ENCODE peak calls at places on chromosomes 13 and 19, in ten cellular contexts. One of them, this sample, is unnamed.

GRCh38 chr13:32229443-32229842 is 85.7 kb downstream of the ZAR1L start:
- DNase-seq in CD4-positive, CD25-positive, alpha-beta regulatory T cell: no peak
- DNase-seq in hepatocyte: no peak
- DNase-seq in upper lobe of right lung: no peak
- DNase-seq in thoracic aorta: no peak
- DNase-seq in substantia nigra: no peak
- DNase-seq in right lobe of liver: no peak
- DNase-seq in ascending aorta: no peak
- DNase-seq in tibial artery: no peak
- DNase-seq in GM23338: no peak
- DNase-seq in this sample: no peak

GRCh38 chr13:36084131-36084530 is 47.1 kb downstream of the DCLK1 start:
- DNase-seq in CD4-positive, CD25-positive, alpha-beta regulatory T cell: no peak
- DNase-seq in thoracic aorta: no peak
- DNase-seq in upper lobe of right lung: no peak
- DNase-seq in tibial artery: no peak
- DNase-seq in hepatocyte: no peak
- DNase-seq in ascending aorta: no peak
- DNase-seq in substantia nigra: no peak
- DNase-seq in GM23338: no peak
- DNase-seq in right lobe of liver: no peak
- DNase-seq in this sample: no peak

GRCh38 chr13:65260938-65261880 is 1968.9 kb downstream of the PCDH9 start:
- DNase-seq in upper lobe of right lung: no peak
- DNase-seq in substantia nigra: no peak
- DNase-seq in tibial artery: no peak
- DNase-seq in CD4-positive, CD25-positive, alpha-beta regulatory T cell: no peak
- DNase-seq in right lobe of liver: no peak
- DNase-seq in thoracic aorta: no peak
- DNase-seq in ascending aorta: no peak
- DNase-seq in GM23338: no peak
- DNase-seq in hepatocyte: no peak
- DNase-seq in this sample: no peak

GRCh38 chr19:47310819-47311218 is 1.2 kb downstream of the C5AR1 start:
- DNase-seq in CD4-positive, CD25-positive, alpha-beta regulatory T cell: no peak
- DNase-seq in hepatocyte: peak
- DNase-seq in substantia nigra: no peak
- DNase-seq in tibial artery: peak
- DNase-seq in upper lobe of right lung: peak
- DNase-seq in right lobe of liver: peak
- DNase-seq in GM23338: no peak
- DNase-seq in thoracic aorta: no peak
- DNase-seq in ascending aorta: no peak
- DNase-seq in this sample: no peak

GRCh38 chr19:41894350-41894749 is 11.4 kb downstream of the ARHGEF1 start:
- DNase-seq in ascending aorta: no peak
- DNase-seq in substantia nigra: no peak
- DNase-seq in thoracic aorta: no peak
- DNase-seq in tibial artery: no peak
- DNase-seq in upper lobe of right lung: no peak
- DNase-seq in right lobe of liver: no peak
- DNase-seq in GM23338: no peak
- DNase-seq in hepatocyte: no peak
- DNase-seq in CD4-positive, CD25-positive, alpha-beta regulatory T cell: no peak
- DNase-seq in this sample: no peak

GRCh38 chr13:101545521-101545920 is 93.0 kb downstream of the ITGBL1 start:
- DNase-seq in thoracic aorta: no peak
- DNase-seq in hepatocyte: no peak
- DNase-seq in upper lobe of right lung: no peak
- DNase-seq in substantia nigra: no peak
- DNase-seq in ascending aorta: peak
- DNase-seq in right lobe of liver: no peak
- DNase-seq in tibial artery: no peak
- DNase-seq in CD4-positive, CD25-positive, alpha-beta regulatory T cell: no peak
- DNase-seq in GM23338: no peak
- DNase-seq in this sample: no peak

GRCh38 chr13:113897161-113897560 is 33.3 kb upstream of the GAS6 start:
- DNase-seq in hepatocyte: no peak
- DNase-seq in right lobe of liver: no peak
- DNase-seq in CD4-positive, CD25-positive, alpha-beta regulatory T cell: no peak
- DNase-seq in ascending aorta: peak
- DNase-seq in thoracic aorta: no peak
- DNase-seq in GM23338: no peak
- DNase-seq in tibial artery: no peak
- DNase-seq in substantia nigra: no peak
- DNase-seq in upper lobe of right lung: no peak
- DNase-seq in this sample: no peak

GRCh38 chr19:32196690-32197420 is 148.6 kb upstream of the ZNF507 start:
- DNase-seq in upper lobe of right lung: no peak
- DNase-seq in ascending aorta: no peak
- DNase-seq in substantia nigra: no peak
- DNase-seq in CD4-positive, CD25-positive, alpha-beta regulatory T cell: no peak
- DNase-seq in right lobe of liver: no peak
- DNase-seq in tibial artery: no peak
- DNase-seq in GM23338: no peak
- DNase-seq in hepatocyte: no peak
- DNase-seq in thoracic aorta: no peak
- DNase-seq in this sample: no peak

GRCh38 chr19:18340237-18340989 is at the start of gene PGPEP1:
- DNase-seq in right lobe of liver: peak
- DNase-seq in hepatocyte: peak
- DNase-seq in thoracic aorta: no peak
- DNase-seq in substantia nigra: peak
- DNase-seq in tibial artery: peak
- DNase-seq in upper lobe of right lung: peak
- DNase-seq in CD4-positive, CD25-positive, alpha-beta regulatory T cell: peak
- DNase-seq in GM23338: peak
- DNase-seq in ascending aorta: peak
- DNase-seq in this sample: peak

GRCh38 chr13:20570540-20570939 is 3.6 kb downstream of the IFT88 start:
- DNase-seq in right lobe of liver: no peak
- DNase-seq in CD4-positive, CD25-positive, alpha-beta regulatory T cell: no peak
- DNase-seq in tibial artery: no peak
- DNase-seq in ascending aorta: no peak
- DNase-seq in thoracic aorta: no peak
- DNase-seq in hepatocyte: no peak
- DNase-seq in substantia nigra: no peak
- DNase-seq in upper lobe of right lung: no peak
- DNase-seq in GM23338: no peak
- DNase-seq in this sample: no peak

GRCh38 chr13:20049558-20050473 is 91.3 kb downstream of the ZMYM2 start:
- DNase-seq in tibial artery: no peak
- DNase-seq in substantia nigra: no peak
- DNase-seq in upper lobe of right lung: no peak
- DNase-seq in ascending aorta: no peak
- DNase-seq in CD4-positive, CD25-positive, alpha-beta regulatory T cell: peak
- DNase-seq in thoracic aorta: no peak
- DNase-seq in GM23338: peak
- DNase-seq in hepatocyte: no peak
- DNase-seq in right lobe of liver: no peak
- DNase-seq in this sample: no peak

GRCh38 chr13:49587311-49587847 is 2.0 kb upstream of the RCBTB1 start:
- DNase-seq in thoracic aorta: no peak
- DNase-seq in hepatocyte: no peak
- DNase-seq in tibial artery: no peak
- DNase-seq in GM23338: no peak
- DNase-seq in substantia nigra: no peak
- DNase-seq in CD4-positive, CD25-positive, alpha-beta regulatory T cell: no peak
- DNase-seq in right lobe of liver: no peak
- DNase-seq in ascending aorta: no peak
- DNase-seq in upper lobe of right lung: no peak
- DNase-seq in this sample: no peak

GRCh38 chr19:33418871-33419762 is 45.6 kb downstream of the CEBPG start:
- DNase-seq in CD4-positive, CD25-positive, alpha-beta regulatory T cell: no peak
- DNase-seq in thoracic aorta: no peak
- DNase-seq in hepatocyte: no peak
- DNase-seq in GM23338: no peak
- DNase-seq in upper lobe of right lung: no peak
- DNase-seq in ascending aorta: no peak
- DNase-seq in right lobe of liver: no peak
- DNase-seq in tibial artery: no peak
- DNase-seq in substantia nigra: no peak
- DNase-seq in this sample: no peak
- H3K27ac ChIP-seq in CD4-positive, CD25-positive, alpha-beta regulatory T cell: no peak
- H3K27ac ChIP-seq in thoracic aorta: no peak
- H3K27ac ChIP-seq in hepatocyte: no peak
- H3K27ac ChIP-seq in GM23338: no peak
- H3K27ac ChIP-seq in upper lobe of right lung: no peak
- H3K27ac ChIP-seq in ascending aorta: no peak
- H3K27ac ChIP-seq in right lobe of liver: no peak
- H3K27ac ChIP-seq in tibial artery: no peak
- H3K27ac ChIP-seq in substantia nigra: no peak
- H3K27ac ChIP-seq in this sample: no peak

GRCh38 chr19:16504271-16504670 is 8.1 kb downstream of the C19orf44 start:
- DNase-seq in right lobe of liver: no peak
- DNase-seq in thoracic aorta: no peak
- DNase-seq in substantia nigra: no peak
- DNase-seq in upper lobe of right lung: no peak
- DNase-seq in tibial artery: no peak
- DNase-seq in hepatocyte: no peak
- DNase-seq in ascending aorta: no peak
- DNase-seq in CD4-positive, CD25-positive, alpha-beta regulatory T cell: no peak
- DNase-seq in GM23338: no peak
- DNase-seq in this sample: no peak

GRCh38 chr19:16506961-16507360 is 10.8 kb downstream of the C19orf44 start:
- DNase-seq in GM23338: no peak
- DNase-seq in hepatocyte: no peak
- DNase-seq in upper lobe of right lung: no peak
- DNase-seq in ascending aorta: no peak
- DNase-seq in CD4-positive, CD25-positive, alpha-beta regulatory T cell: no peak
- DNase-seq in thoracic aorta: no peak
- DNase-seq in substantia nigra: no peak
- DNase-seq in right lobe of liver: no peak
- DNase-seq in tibial artery: no peak
- DNase-seq in this sample: no peak

GRCh38 chr19:16514383-16515019 is 18.3 kb downstream of the C19orf44 start:
- DNase-seq in substantia nigra: no peak
- DNase-seq in upper lobe of right lung: no peak
- DNase-seq in CD4-positive, CD25-positive, alpha-beta regulatory T cell: no peak
- DNase-seq in ascending aorta: no peak
- DNase-seq in GM23338: peak
- DNase-seq in tibial artery: no peak
- DNase-seq in right lobe of liver: no peak
- DNase-seq in thoracic aorta: no peak
- DNase-seq in hepatocyte: no peak
- DNase-seq in this sample: no peak

GRCh38 chr19:16509141-16510061 is 13.2 kb downstream of the C19orf44 start:
- DNase-seq in right lobe of liver: no peak
- DNase-seq in CD4-positive, CD25-positive, alpha-beta regulatory T cell: no peak
- DNase-seq in hepatocyte: no peak
- DNase-seq in thoracic aorta: no peak
- DNase-seq in ascending aorta: no peak
- DNase-seq in GM23338: no peak
- DNase-seq in substantia nigra: peak
- DNase-seq in upper lobe of right lung: no peak
- DNase-seq in tibial artery: peak
- DNase-seq in this sample: peak

DNA sequence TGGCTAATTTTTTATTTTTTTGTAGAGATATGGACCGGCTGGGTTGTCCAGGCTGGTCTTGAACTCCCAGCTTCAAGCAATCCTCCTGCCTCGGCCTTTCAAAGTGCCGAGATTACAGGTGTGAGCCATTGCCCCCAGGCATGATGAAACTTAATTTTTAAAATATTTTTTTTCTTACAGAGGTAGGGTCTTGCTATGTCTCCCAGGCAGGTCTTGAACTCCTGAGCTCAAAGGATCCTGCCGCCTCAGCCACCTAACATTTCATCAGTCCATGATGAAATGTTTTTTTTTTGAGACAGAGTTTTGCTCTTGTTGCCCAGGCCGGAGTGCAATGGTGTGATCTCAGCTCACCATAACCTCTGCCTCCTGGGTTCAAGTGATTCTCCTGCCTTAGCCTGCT is 12.4 kb downstream of the C19orf44 start:
- DNase-seq in hepatocyte: no peak
- DNase-seq in GM23338: no peak
- DNase-seq in right lobe of liver: no peak
- DNase-seq in substantia nigra: no peak
- DNase-seq in ascending aorta: no peak
- DNase-seq in thoracic aorta: no peak
- DNase-seq in CD4-positive, CD25-positive, alpha-beta regulatory T cell: no peak
- DNase-seq in tibial artery: no peak
- DNase-seq in upper lobe of right lung: no peak
- DNase-seq in this sample: no peak
- H3K27ac ChIP-seq in hepatocyte: no peak
- H3K27ac ChIP-seq in GM23338: no peak
- H3K27ac ChIP-seq in right lobe of liver: no peak
- H3K27ac ChIP-seq in substantia nigra: no peak
- H3K27ac ChIP-seq in ascending aorta: no peak
- H3K27ac ChIP-seq in thoracic aorta: no peak
- H3K27ac ChIP-seq in CD4-positive, CD25-positive, alpha-beta regulatory T cell: no peak
- H3K27ac ChIP-seq in tibial artery: no peak
- H3K27ac ChIP-seq in upper lobe of right lung: no peak
- H3K27ac ChIP-seq in this sample: no peak

GRCh38 chr13:79281335-79281734 is 124.7 kb downstream of the RBM26 start:
- DNase-seq in CD4-positive, CD25-positive, alpha-beta regulatory T cell: no peak
- DNase-seq in substantia nigra: no peak
- DNase-seq in GM23338: peak
- DNase-seq in tibial artery: no peak
- DNase-seq in ascending aorta: no peak
- DNase-seq in thoracic aorta: no peak
- DNase-seq in right lobe of liver: no peak
- DNase-seq in upper lobe of right lung: no peak
- DNase-seq in hepatocyte: no peak
- DNase-seq in this sample: no peak
- H3K27ac ChIP-seq in CD4-positive, CD25-positive, alpha-beta regulatory T cell: no peak
- H3K27ac ChIP-seq in substantia nigra: no peak
- H3K27ac ChIP-seq in GM23338: peak
- H3K27ac ChIP-seq in tibial artery: no peak
- H3K27ac ChIP-seq in ascending aorta: no peak
- H3K27ac ChIP-seq in thoracic aorta: no peak
- H3K27ac ChIP-seq in right lobe of liver: no peak
- H3K27ac ChIP-seq in upper lobe of right lung: no peak
- H3K27ac ChIP-seq in hepatocyte: no peak
- H3K27ac ChIP-seq in this sample: no peak

DNA sequence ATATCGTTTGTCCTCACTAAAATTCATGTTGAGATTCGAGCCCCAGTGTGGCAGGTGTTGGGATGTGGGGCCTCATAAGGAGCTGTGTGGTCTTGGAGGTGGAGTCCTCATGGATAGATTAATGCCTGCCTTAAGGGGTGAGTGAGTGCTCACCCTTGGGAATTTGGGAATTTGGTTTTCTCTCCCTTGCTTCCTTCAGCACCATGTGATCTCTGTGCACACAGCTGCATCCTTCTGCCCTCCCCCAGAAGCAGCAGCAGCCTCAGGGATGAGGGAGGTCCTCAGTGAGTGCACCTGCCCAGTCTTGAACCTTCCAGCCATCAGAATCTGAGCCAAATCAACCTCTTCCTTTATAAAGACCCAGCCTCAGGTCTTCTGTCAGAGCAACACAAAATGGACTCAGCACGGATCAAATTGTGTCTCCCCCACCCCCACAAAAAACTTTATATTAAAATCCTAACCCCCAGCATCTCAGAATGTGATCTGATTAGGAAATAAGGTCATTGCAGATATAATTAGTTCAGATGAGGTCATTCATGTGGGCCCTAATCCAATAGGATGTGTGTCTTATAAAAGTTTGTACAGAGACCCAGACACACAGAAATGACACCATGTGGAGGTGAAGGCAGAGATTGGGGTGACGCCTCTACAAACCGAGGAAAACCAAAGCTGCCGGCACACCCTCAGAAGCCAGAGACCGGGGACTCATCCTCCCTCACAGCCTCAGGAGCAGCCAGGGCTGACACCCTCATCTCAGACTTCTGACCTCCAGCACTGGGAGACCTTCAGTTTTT is 12.9 kb downstream of the CYTH2 start:
- DNase-seq in substantia nigra: no peak
- DNase-seq in tibial artery: no peak
- DNase-seq in thoracic aorta: no peak
- DNase-seq in hepatocyte: no peak
- DNase-seq in GM23338: peak
- DNase-seq in ascending aorta: no peak
- DNase-seq in CD4-positive, CD25-positive, alpha-beta regulatory T cell: no peak
- DNase-seq in upper lobe of right lung: no peak
- DNase-seq in right lobe of liver: no peak
- DNase-seq in this sample: no peak
- H3K27ac ChIP-seq in substantia nigra: no peak
- H3K27ac ChIP-seq in tibial artery: no peak
- H3K27ac ChIP-seq in thoracic aorta: no peak
- H3K27ac ChIP-seq in hepatocyte: no peak
- H3K27ac ChIP-seq in GM23338: no peak
- H3K27ac ChIP-seq in ascending aorta: no peak
- H3K27ac ChIP-seq in CD4-positive, CD25-positive, alpha-beta regulatory T cell: no peak
- H3K27ac ChIP-seq in upper lobe of right lung: no peak
- H3K27ac ChIP-seq in right lobe of liver: no peak
- H3K27ac ChIP-seq in this sample: no peak